ENCODE peak calls at places on chromosomes 12 and 14, in six cellular contexts. K, D, G, Y, W and R are unnamed samples.

GRCh38 chr14:39023939-39024871 is 78.8 kb downstream of the SEC23A start:
- DNase-seq in K (no peak), D (no peak), G (no peak), Y (no peak), W (no peak), R (no peak)

GRCh38 chr12:13536219-13536910 is 339.8 kb downstream of the EMP1 start:
- DNase-seq in K (no peak), D (no peak), G (peak), Y (peak), W (no peak), R (no peak)

GRCh38 chr12:58925111-58925732 is 4.9 kb upstream of the LRIG3 start:
- DNase-seq in K (no peak), D (no peak), G (no peak), Y (no peak), W (no peak), R (no peak)

GRCh38 chr14:78455896-78456435 is 285.8 kb downstream of the NRXN3 start:
- DNase-seq in K (no peak), D (no peak), G (no peak), Y (no peak), W (no peak), R (no peak)

GRCh38 chr12:95336387-95337067 is 118.9 kb downstream of the VEZT start:
- DNase-seq in K (peak), D (peak), G (no peak), Y (no peak), W (peak), R (no peak)

GRCh38 chr14:72609205-72609916 is 284.5 kb downstream of the DPF3 start:
- DNase-seq in K (no peak), D (no peak), G (no peak), Y (no peak), W (no peak), R (no peak)

GRCh38 chr14:22226381-22226780 is 362.6 kb downstream of the DAD1 start:
- DNase-seq in K (peak), D (no peak), G (peak), Y (peak), W (no peak), R (peak)

GRCh38 chr14:101101456-101102056 is 198.0 kb upstream of the RTL1 start:
- DNase-seq in K (no peak), D (no peak), G (no peak), Y (no peak), W (no peak), R (no peak)

GRCh38 chr12:26058308-26058707 is 66.5 kb downstream of the BHLHE41 start:
- DNase-seq in K (peak), D (no peak), G (peak), Y (no peak), W (no peak), R (no peak)

GRCh38 chr12:104485651-104486341 is 29.0 kb downstream of the CHST11 start:
- DNase-seq in K (no peak), D (no peak), G (peak), Y (peak), W (no peak), R (peak)